ENCODE peak calls at places on chromosomes 11 and 22, in seven cellular contexts. T, F, Q, I, V, E and G are unnamed samples.

GRCh38 chr11:76835928-76836612 is 24.6 kb upstream of the ACER3 start:
- DNase-seq in T (no peak), F (no peak), Q (no peak), I (no peak), V (no peak), E (peak; percentile 63), G (no peak)

GRCh38 chr11:121814962-121815361 is 301.1 kb downstream of the BLID start:
- DNase-seq in T (no peak), F (no peak), Q (no peak), I (no peak), V (no peak), E (no peak), G (no peak)

GRCh38 chr11:23509023-23509422 is 648.7 kb upstream of the CCDC179 start:
- DNase-seq in T (no peak), F (peak; percentile 67), Q (no peak), I (no peak), V (peak; percentile 88), E (no peak), G (no peak)

GRCh38 chr11:270451-271208 is 7.6 kb upstream of the NLRP6 start:
- DNase-seq in T (no peak), F (no peak), Q (no peak), I (no peak), V (no peak), E (no peak), G (no peak)

GRCh38 chr11:117408356-117408755 is 80.7 kb downstream of the CEP164 start:
- DNase-seq in T (no peak), F (no peak), Q (no peak), I (no peak), V (no peak), E (no peak), G (no peak)

GRCh38 chr11:132343445-132343844 is 973.0 kb downstream of the NTM start:
- DNase-seq in T (no peak), F (no peak), Q (no peak), I (no peak), V (no peak), E (no peak), G (no peak)

GRCh38 chr11:93051181-93051580 is 81.7 kb downstream of the MTNR1B start:
- DNase-seq in T (no peak), F (no peak), Q (no peak), I (no peak), V (no peak), E (no peak), G (no peak)

GRCh38 chr11:28657378-28658030 is 549.3 kb downstream of the METTL15 start:
- DNase-seq in T (no peak), F (no peak), Q (no peak), I (no peak), V (peak; percentile 45), E (no peak), G (no peak)

GRCh38 chr11:73578786-73579185 is 19.1 kb downstream of the FAM168A start:
- DNase-seq in T (no peak), F (no peak), Q (no peak), I (no peak), V (peak; percentile 23), E (no peak), G (no peak)

GRCh38 chr11:119218141-119218878 is 12.2 kb downstream of the CBL start:
- DNase-seq in T (no peak), F (peak; percentile 92), Q (no peak), I (no peak), V (peak; percentile 97), E (no peak), G (no peak)

GRCh38 chr11:70364745-70365535 is 33.4 kb upstream of the CTTN start:
- DNase-seq in T (no peak), F (no peak), Q (no peak), I (no peak), V (no peak), E (no peak), G (no peak)

GRCh38 chr11:9886595-9886994 is 222.7 kb downstream of the SWAP70 start:
- DNase-seq in T (no peak), F (no peak), Q (no peak), I (no peak), V (no peak), E (no peak), G (no peak)

GRCh38 chr22:44033689-44034088 is 9.6 kb downstream of the PARVB start:
- DNase-seq in T (peak; percentile 44), F (no peak), Q (no peak), I (no peak), V (no peak), E (no peak), G (peak; percentile 28)

GRCh38 chr11:109668973-109669634 is 247.1 kb downstream of the C11orf87 start:
- DNase-seq in T (no peak), F (no peak), Q (no peak), I (no peak), V (no peak), E (no peak), G (no peak)

GRCh38 chr22:22866381-22867111 is 21.1 kb upstream of the IGLL5 start:
- DNase-seq in T (no peak), F (no peak), Q (no peak), I (no peak), V (no peak), E (no peak), G (no peak)

GRCh38 chr11:2781413-2782274 is 81.8 kb upstream of the KCNQ1OT1 start:
- DNase-seq in T (no peak), F (no peak), Q (peak; percentile 9), I (no peak), V (no peak), E (no peak), G (no peak)

GRCh38 chr11:22554221-22554620 is 71.4 kb downstream of the FANCF start:
- DNase-seq in T (no peak), F (no peak), Q (no peak), I (no peak), V (no peak), E (no peak), G (no peak)

GRCh38 chr11:31799036-31799793 is 11.9 kb downstream of the PAX6 start:
- DNase-seq in T (no peak), F (no peak), Q (no peak), I (no peak), V (no peak), E (no peak), G (peak; percentile 46)

GRCh38 chr22:46061431-46062231 is 84.7 kb upstream of the WNT7B start:
- DNase-seq in T (peak; percentile 35), F (no peak), Q (no peak), I (no peak), V (no peak), E (no peak), G (peak; percentile 83)